ENCODE peak calls at places on chromosomes 7 and 10, in nine cellular contexts. One of them, this sample, is unnamed.

GRCh38 chr10:121183241-121183640 is 332.1 kb downstream of the WDR11 start:
- DNase-seq in NCI-H446: peak
- DNase-seq in T-helper 1 cell: no peak
- DNase-seq in memory B cell: no peak
- DNase-seq in A673: no peak
- DNase-seq in naive thymus-derived CD8-positive, alpha-beta T cell: no peak
- DNase-seq in iris pigment epithelial cell: no peak
- DNase-seq in T-helper 22 cell: no peak
- DNase-seq in choroid plexus epithelial cell: no peak
- DNase-seq in this sample: no peak

GRCh38 chr10:5040781-5041470 is 37.3 kb upstream of the AKR1C2 start:
- DNase-seq in memory B cell: no peak
- DNase-seq in NCI-H446: no peak
- DNase-seq in A673: peak
- DNase-seq in T-helper 22 cell: no peak
- DNase-seq in T-helper 1 cell: no peak
- DNase-seq in choroid plexus epithelial cell: peak
- DNase-seq in iris pigment epithelial cell: peak
- DNase-seq in naive thymus-derived CD8-positive, alpha-beta T cell: no peak
- DNase-seq in this sample: no peak

GRCh38 chr10:49610735-49611165 is 640 bp downstream of the SLC18A3 start:
- DNase-seq in T-helper 22 cell: no peak
- DNase-seq in iris pigment epithelial cell: no peak
- DNase-seq in A673: no peak
- DNase-seq in NCI-H446: no peak
- DNase-seq in T-helper 1 cell: no peak
- DNase-seq in naive thymus-derived CD8-positive, alpha-beta T cell: no peak
- DNase-seq in memory B cell: no peak
- DNase-seq in choroid plexus epithelial cell: no peak
- DNase-seq in this sample: no peak

GRCh38 chr7:116097365-116098009 is 66.9 kb upstream of the TFEC start:
- DNase-seq in NCI-H446: no peak
- DNase-seq in T-helper 22 cell: no peak
- DNase-seq in choroid plexus epithelial cell: peak
- DNase-seq in A673: peak
- DNase-seq in memory B cell: no peak
- DNase-seq in iris pigment epithelial cell: peak
- DNase-seq in naive thymus-derived CD8-positive, alpha-beta T cell: no peak
- DNase-seq in T-helper 1 cell: no peak
- DNase-seq in this sample: no peak

GRCh38 chr7:103718482-103719415 is 270.7 kb downstream of the RELN start:
- DNase-seq in choroid plexus epithelial cell: peak
- DNase-seq in iris pigment epithelial cell: peak
- DNase-seq in naive thymus-derived CD8-positive, alpha-beta T cell: no peak
- DNase-seq in memory B cell: no peak
- DNase-seq in A673: no peak
- DNase-seq in T-helper 22 cell: no peak
- DNase-seq in NCI-H446: no peak
- DNase-seq in T-helper 1 cell: no peak
- DNase-seq in this sample: no peak

GRCh38 chr10:3048114-3049019 is 19.0 kb upstream of the PFKP start:
- DNase-seq in memory B cell: no peak
- DNase-seq in NCI-H446: no peak
- DNase-seq in choroid plexus epithelial cell: peak
- DNase-seq in T-helper 1 cell: no peak
- DNase-seq in naive thymus-derived CD8-positive, alpha-beta T cell: no peak
- DNase-seq in T-helper 22 cell: no peak
- DNase-seq in A673: no peak
- DNase-seq in iris pigment epithelial cell: peak
- DNase-seq in this sample: no peak

GRCh38 chr7:55099086-55099831 is 80.4 kb downstream of the EGFR start:
- DNase-seq in naive thymus-derived CD8-positive, alpha-beta T cell: no peak
- DNase-seq in T-helper 22 cell: no peak
- DNase-seq in choroid plexus epithelial cell: peak
- DNase-seq in memory B cell: no peak
- DNase-seq in A673: no peak
- DNase-seq in T-helper 1 cell: no peak
- DNase-seq in NCI-H446: no peak
- DNase-seq in iris pigment epithelial cell: no peak
- DNase-seq in this sample: no peak

GRCh38 chr10:113947138-113948011 is 92.9 kb downstream of the NHLRC2 start:
- DNase-seq in iris pigment epithelial cell: no peak
- DNase-seq in T-helper 22 cell: no peak
- DNase-seq in NCI-H446: no peak
- DNase-seq in T-helper 1 cell: no peak
- DNase-seq in naive thymus-derived CD8-positive, alpha-beta T cell: no peak
- DNase-seq in memory B cell: no peak
- DNase-seq in choroid plexus epithelial cell: no peak
- DNase-seq in A673: no peak
- DNase-seq in this sample: no peak

GRCh38 chr7:116780521-116780920 is 81.9 kb upstream of the CAPZA2 start:
- DNase-seq in NCI-H446: no peak
- DNase-seq in memory B cell: no peak
- DNase-seq in T-helper 1 cell: no peak
- DNase-seq in T-helper 22 cell: no peak
- DNase-seq in iris pigment epithelial cell: peak
- DNase-seq in choroid plexus epithelial cell: no peak
- DNase-seq in naive thymus-derived CD8-positive, alpha-beta T cell: no peak
- DNase-seq in A673: no peak
- DNase-seq in this sample: no peak

GRCh38 chr10:49331431-49331830 is 32.5 kb downstream of the C10orf71 start:
- DNase-seq in A673: no peak
- DNase-seq in memory B cell: no peak
- DNase-seq in naive thymus-derived CD8-positive, alpha-beta T cell: no peak
- DNase-seq in iris pigment epithelial cell: no peak
- DNase-seq in NCI-H446: no peak
- DNase-seq in T-helper 22 cell: no peak
- DNase-seq in choroid plexus epithelial cell: no peak
- DNase-seq in T-helper 1 cell: no peak
- DNase-seq in this sample: no peak

GRCh38 chr10:38025283-38025682 is 14.8 kb downstream of the ZNF33A start:
- DNase-seq in A673: no peak
- DNase-seq in choroid plexus epithelial cell: no peak
- DNase-seq in T-helper 22 cell: no peak
- DNase-seq in NCI-H446: no peak
- DNase-seq in iris pigment epithelial cell: no peak
- DNase-seq in naive thymus-derived CD8-positive, alpha-beta T cell: no peak
- DNase-seq in T-helper 1 cell: no peak
- DNase-seq in memory B cell: no peak
- DNase-seq in this sample: no peak

GRCh38 chr7:46589282-46589681 is 668.2 kb upstream of the IGFBP3 start:
- DNase-seq in iris pigment epithelial cell: no peak
- DNase-seq in choroid plexus epithelial cell: no peak
- DNase-seq in T-helper 1 cell: no peak
- DNase-seq in T-helper 22 cell: no peak
- DNase-seq in A673: no peak
- DNase-seq in NCI-H446: no peak
- DNase-seq in naive thymus-derived CD8-positive, alpha-beta T cell: no peak
- DNase-seq in memory B cell: no peak
- DNase-seq in this sample: no peak

GRCh38 chr7:25399000-25399750 is 170.9 kb upstream of the NPVF start:
- DNase-seq in T-helper 1 cell: no peak
- DNase-seq in memory B cell: no peak
- DNase-seq in A673: no peak
- DNase-seq in T-helper 22 cell: no peak
- DNase-seq in NCI-H446: no peak
- DNase-seq in choroid plexus epithelial cell: no peak
- DNase-seq in naive thymus-derived CD8-positive, alpha-beta T cell: no peak
- DNase-seq in iris pigment epithelial cell: no peak
- DNase-seq in this sample: no peak

GRCh38 chr7:15998617-15999016 is 312.1 kb upstream of the MEOX2 start:
- DNase-seq in A673: no peak
- DNase-seq in naive thymus-derived CD8-positive, alpha-beta T cell: no peak
- DNase-seq in T-helper 22 cell: no peak
- DNase-seq in memory B cell: no peak
- DNase-seq in NCI-H446: no peak
- DNase-seq in choroid plexus epithelial cell: no peak
- DNase-seq in T-helper 1 cell: no peak
- DNase-seq in iris pigment epithelial cell: no peak
- DNase-seq in this sample: no peak

GRCh38 chr7:8282871-8283270 is 20.9 kb upstream of the ICA1 start:
- DNase-seq in choroid plexus epithelial cell: no peak
- DNase-seq in iris pigment epithelial cell: no peak
- DNase-seq in A673: no peak
- DNase-seq in T-helper 22 cell: no peak
- DNase-seq in naive thymus-derived CD8-positive, alpha-beta T cell: no peak
- DNase-seq in NCI-H446: no peak
- DNase-seq in memory B cell: no peak
- DNase-seq in T-helper 1 cell: no peak
- DNase-seq in this sample: no peak

GRCh38 chr10:49123981-49124920 is 8.9 kb upstream of the VSTM4 start:
- DNase-seq in A673: no peak
- DNase-seq in iris pigment epithelial cell: no peak
- DNase-seq in memory B cell: no peak
- DNase-seq in choroid plexus epithelial cell: no peak
- DNase-seq in T-helper 22 cell: no peak
- DNase-seq in NCI-H446: no peak
- DNase-seq in T-helper 1 cell: no peak
- DNase-seq in naive thymus-derived CD8-positive, alpha-beta T cell: no peak
- DNase-seq in this sample: no peak

GRCh38 chr7:120864146-120864920 is 6.4 kb upstream of the TSPAN12 start:
- DNase-seq in naive thymus-derived CD8-positive, alpha-beta T cell: no peak
- DNase-seq in iris pigment epithelial cell: no peak
- DNase-seq in choroid plexus epithelial cell: no peak
- DNase-seq in T-helper 22 cell: no peak
- DNase-seq in A673: peak
- DNase-seq in NCI-H446: peak
- DNase-seq in memory B cell: no peak
- DNase-seq in T-helper 1 cell: no peak
- DNase-seq in this sample: no peak

GRCh38 chr7:78226059-78226658 is 427.6 kb downstream of the PHTF2 start:
- DNase-seq in T-helper 22 cell: no peak
- DNase-seq in choroid plexus epithelial cell: peak
- DNase-seq in iris pigment epithelial cell: no peak
- DNase-seq in NCI-H446: peak
- DNase-seq in naive thymus-derived CD8-positive, alpha-beta T cell: no peak
- DNase-seq in T-helper 1 cell: no peak
- DNase-seq in memory B cell: no peak
- DNase-seq in A673: peak
- DNase-seq in this sample: no peak

GRCh38 chr7:99314504-99314903 is 11.2 kb upstream of the ARPC1A start:
- DNase-seq in NCI-H446: no peak
- DNase-seq in naive thymus-derived CD8-positive, alpha-beta T cell: no peak
- DNase-seq in A673: no peak
- DNase-seq in T-helper 22 cell: no peak
- DNase-seq in T-helper 1 cell: no peak
- DNase-seq in memory B cell: no peak
- DNase-seq in iris pigment epithelial cell: no peak
- DNase-seq in choroid plexus epithelial cell: no peak
- DNase-seq in this sample: peak

GRCh38 chr7:140176811-140177702 is at the start of gene KDM7A:
- DNase-seq in A673: peak
- DNase-seq in NCI-H446: peak
- DNase-seq in choroid plexus epithelial cell: peak
- DNase-seq in T-helper 1 cell: peak
- DNase-seq in naive thymus-derived CD8-positive, alpha-beta T cell: peak
- DNase-seq in iris pigment epithelial cell: peak
- DNase-seq in T-helper 22 cell: peak
- DNase-seq in memory B cell: peak
- DNase-seq in this sample: peak

GRCh38 chr7:45683556-45684148 is 109.5 kb downstream of the ADCY1 start:
- DNase-seq in choroid plexus epithelial cell: no peak
- DNase-seq in memory B cell: no peak
- DNase-seq in iris pigment epithelial cell: no peak
- DNase-seq in naive thymus-derived CD8-positive, alpha-beta T cell: no peak
- DNase-seq in NCI-H446: no peak
- DNase-seq in T-helper 1 cell: no peak
- DNase-seq in A673: no peak
- DNase-seq in T-helper 22 cell: no peak
- DNase-seq in this sample: no peak

This sample was measured in GM12878.